ENCODE peak calls at places on chromosomes 4 and X, in six cellular contexts. V is NCI-H345, F is GM12865, T is non-pigmented ciliary epithelial cell, H is EL, M is H54. X is an unnamed sample.

GRCh38 chr4:182492456-182492855 is 249.3 kb downstream of the TENM3 start:
- DNase-seq in T (peak; percentile 38), F (peak; percentile 29), H (peak; percentile 54), V (no peak), M (no peak), X (peak; percentile 73)

GRCh38 chr4:30789219-30789671 is 69.1 kb downstream of the PCDH7 start:
- DNase-seq in T (no peak), M (no peak), V (no peak), H (no peak), F (no peak), X (no peak)

GRCh38 chrX:13341491-13342101 is 21.7 kb upstream of the ATXN3L start:
- DNase-seq in T (no peak), V (no peak), M (no peak), F (peak; percentile 1), H (peak; percentile 13), X (no peak)

GRCh38 chr4:88605744-88606143 is 13.5 kb downstream of the HERC3 start:
- DNase-seq in T (no peak), H (no peak), F (peak; percentile 14), V (no peak), M (no peak), X (no peak)

GRCh38 chrX:101619336-101619735 is 1.5 kb upstream of the ARMCX6 start:
- DNase-seq in T (no peak), V (peak; percentile 71), F (peak; percentile 19), M (no peak), H (peak; percentile 4), X (peak; percentile 62)

GRCh38 chrX:129523076-129524055 is at the start of gene SMARCA1:
- DNase-seq in V (peak; percentile 60), H (peak; percentile 60), T (no peak), M (peak; percentile 54), F (no peak), X (peak; percentile 17)

GRCh38 chr4:71270901-71271300 is 67.9 kb upstream of the SLC4A4 start:
- DNase-seq in M (no peak), T (no peak), H (peak; percentile 60), F (peak; percentile 54), V (peak; percentile 20), X (peak; percentile 59)

GRCh38 chrX:40326186-40326965 is 228.6 kb upstream of the BCOR start:
- DNase-seq in M (no peak), V (no peak), H (peak; percentile 0), F (no peak), T (no peak), X (no peak)

GRCh38 chr4:48342559-48342878 is 1.2 kb downstream of the SLAIN2 start:
- DNase-seq in M (no peak), V (no peak), H (no peak), T (no peak), F (no peak), X (peak; percentile 14)

GRCh38 chr4:41142356-41142755 is 72.0 kb downstream of the APBB2 start:
- DNase-seq in T (no peak), F (no peak), M (no peak), H (no peak), V (no peak), X (no peak)

GRCh38 chr4:73576366-73576765 is 43.9 kb downstream of the RASSF6 start:
- DNase-seq in H (no peak), V (no peak), T (no peak), M (no peak), F (no peak), X (peak; percentile 31)

GRCh38 chrX:114841051-114841450 is 176.4 kb downstream of the IL13RA2 start:
- DNase-seq in H (peak; percentile 28), F (no peak), V (no peak), T (peak; percentile 9), M (peak; percentile 15), X (no peak)

GRCh38 chrX:72105436-72105835 is 26.3 kb downstream of the RTL5 start:
- DNase-seq in M (no peak), V (no peak), F (peak; percentile 79), T (no peak), H (no peak), X (no peak)

GRCh38 chr4:14386196-14386595 is 616.1 kb upstream of the CPEB2 start:
- DNase-seq in T (no peak), H (no peak), M (no peak), V (no peak), F (no peak), X (peak; percentile 28)

GRCh38 chr4:32562010-32562409 is 1841.8 kb downstream of the PCDH7 start:
- DNase-seq in T (no peak), M (no peak), V (no peak), H (no peak), F (no peak), X (no peak)

X was measured in LHCN-M2.